ENCODE peak calls at places on chromosomes 6 and 20, in seven cellular contexts. K, N, D, Y, Z, X and L are unnamed samples.

GRCh38 chr20:4220352-4220751 is 205.0 kb upstream of the RNF24 start:
- DNase-seq in K (no peak), N (no peak), D (no peak), Y (no peak), Z (no peak), X (no peak), L (no peak)

GRCh38 chr6:158321960-158322359 is 9.7 kb downstream of the TULP4 start:
- DNase-seq in K (no peak), N (no peak), D (peak; percentile 89), Y (no peak), Z (no peak), X (no peak), L (no peak)

GRCh38 chr20:38601216-38602184 is at the start of gene ARHGAP40:
- DNase-seq in K (no peak), N (no peak), D (no peak), Y (peak; percentile 72), Z (no peak), X (no peak), L (no peak)

GRCh38 chr20:46273701-46274100 is 34.6 kb downstream of the CDH22 start:
- DNase-seq in K (no peak), N (no peak), D (no peak), Y (no peak), Z (no peak), X (no peak), L (no peak)

GRCh38 chr6:93496548-93496947 is 77.2 kb upstream of the EPHA7 start:
- DNase-seq in K (no peak), N (no peak), D (no peak), Y (no peak), Z (no peak), X (no peak), L (no peak)

GRCh38 chr20:6685181-6685582 is 82.3 kb upstream of the BMP2 start:
- DNase-seq in K (no peak), N (no peak), D (peak; percentile 76), Y (no peak), Z (no peak), X (no peak), L (no peak)

GRCh38 chr6:74969591-74970267 is 236.1 kb downstream of the COL12A1 start:
- DNase-seq in K (no peak), N (no peak), D (peak; percentile 80), Y (no peak), Z (no peak), X (no peak), L (no peak)

GRCh38 chr6:13573669-13574110 is 711 bp upstream of the SIRT5 start:
- DNase-seq in K (peak; percentile 81), N (peak; percentile 68), D (peak; percentile 48), Y (no peak), Z (peak; percentile 80), X (peak; percentile 53), L (peak; percentile 28)

GRCh38 chr6:11423072-11423471 is 114.5 kb upstream of the TMEM170B start:
- DNase-seq in K (no peak), N (no peak), D (no peak), Y (no peak), Z (no peak), X (no peak), L (no peak)

GRCh38 chr20:44041001-44041400 is 126.3 kb downstream of the TOX2 start:
- DNase-seq in K (peak; percentile 40), N (peak; percentile 8), D (no peak), Y (peak; percentile 39), Z (peak; percentile 34), X (no peak), L (no peak)

GRCh38 chr20:58716476-58717277 is 24.1 kb downstream of the NPEPL1 start:
- DNase-seq in K (peak; percentile 63), N (peak; percentile 61), D (no peak), Y (peak; percentile 46), Z (peak; percentile 48), X (no peak), L (peak; percentile 17)

GRCh38 chr6:170110201-170111140 is 180.4 kb downstream of the DLL1 start:
- DNase-seq in K (peak; percentile 67), N (peak; percentile 55), D (no peak), Y (peak; percentile 40), Z (no peak), X (no peak), L (peak; percentile 13)

GRCh38 chr6:35185302-35185681 is 28.5 kb upstream of the SCUBE3 start:
- DNase-seq in K (no peak), N (no peak), D (no peak), Y (no peak), Z (peak; percentile 53), X (peak; percentile 18), L (no peak)

GRCh38 chr6:162058281-162058875 is 669.2 kb downstream of the PRKN start:
- DNase-seq in K (no peak), N (no peak), D (no peak), Y (no peak), Z (no peak), X (no peak), L (no peak)

GRCh38 chr6:14474816-14475215 is 357.2 kb downstream of the CD83 start:
- DNase-seq in K (no peak), N (no peak), D (no peak), Y (no peak), Z (no peak), X (no peak), L (no peak)

GRCh38 chr6:70219943-70220613 is 82.8 kb downstream of the COL9A1 start:
- DNase-seq in K (no peak), N (no peak), D (no peak), Y (no peak), Z (no peak), X (no peak), L (no peak)

GRCh38 chr20:37755665-37756064 is 61.8 kb downstream of the CTNNBL1 start:
- DNase-seq in K (no peak), N (no peak), D (no peak), Y (no peak), Z (no peak), X (no peak), L (no peak)

GRCh38 chr6:112780498-112781096 is 433.5 kb downstream of the RFPL4B start:
- DNase-seq in K (no peak), N (peak; percentile 84), D (peak; percentile 87), Y (peak; percentile 75), Z (peak; percentile 87), X (peak; percentile 80), L (peak; percentile 68)

GRCh38 chr6:140849441-140849840 is 1283.3 kb upstream of the GJE1 start:
- DNase-seq in K (no peak), N (no peak), D (no peak), Y (no peak), Z (no peak), X (no peak), L (no peak)

GRCh38 chr20:63381781-63382431 is 20.8 kb upstream of the CHRNA4 start:
- DNase-seq in K (no peak), N (no peak), D (peak; percentile 18), Y (peak; percentile 93), Z (no peak), X (no peak), L (no peak)

GRCh38 chr6:85403331-85404015 is 46.4 kb upstream of the NT5E start:
- DNase-seq in K (no peak), N (no peak), D (peak; percentile 90), Y (no peak), Z (no peak), X (no peak), L (no peak)

DNA sequence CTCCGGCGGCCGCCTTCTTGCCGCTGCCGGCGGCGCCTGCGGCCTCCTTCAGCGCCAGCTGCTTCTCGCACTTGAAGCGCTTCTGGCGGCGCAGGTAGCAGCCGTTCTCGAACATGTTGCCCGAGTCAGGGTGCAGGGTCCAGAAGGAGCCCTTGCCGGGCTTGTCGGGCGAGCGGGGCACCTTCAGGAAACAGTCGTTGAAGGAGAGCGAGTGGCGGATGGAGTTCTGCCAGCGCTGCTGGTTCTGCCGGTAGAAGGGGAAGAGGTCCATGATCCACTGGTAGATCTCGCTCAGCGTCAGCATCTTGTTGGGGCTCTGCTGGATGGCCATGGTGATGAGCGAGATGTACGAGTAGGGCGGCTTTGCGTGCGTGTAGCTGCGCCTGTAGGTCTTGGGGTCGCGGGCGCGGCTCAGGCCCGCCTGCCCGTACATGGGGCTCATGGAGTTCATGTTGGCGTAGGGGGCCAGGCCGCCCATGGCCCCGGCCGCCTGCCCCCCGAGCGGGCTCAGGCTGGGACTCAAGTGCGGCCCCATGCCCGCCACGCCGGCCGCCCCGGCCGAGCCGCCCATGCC is 1.9 kb downstream of the FOXA2 start:
- DNase-seq in K (no peak), N (no peak), D (no peak), Y (peak; percentile 73), Z (no peak), X (no peak), L (no peak)
- H3K27me3 ChIP-seq in K (peaks cover 100% of the 10 kb centered on the region), N (peaks cover 95% of the 10 kb centered on the region), D (peaks cover 83% of the 10 kb centered on the region), Y (peaks cover 96% of the 10 kb centered on the region), Z (peaks cover 91% of the 10 kb centered on the region), X (peaks cover 21% of the 10 kb centered on the region), L (peaks cover 77% of the 10 kb centered on the region)

GRCh38 chr20:33728463-33728862 is 3.3 kb upstream of the ZNF341 start:
- DNase-seq in K (no peak), N (no peak), D (no peak), Y (no peak), Z (no peak), X (no peak), L (no peak)
- TF ChIP-seq POLR2A in K (no peak), N (no peak), D (no peak), Y (no peak), Z (no peak), X (no peak), L (no peak)

GRCh38 chr20:21396045-21396893 is 1.1 kb downstream of the NKX2-4 start:
- DNase-seq in K (no peak), N (no peak), D (peak; percentile 32), Y (peak; percentile 83), Z (no peak), X (peak; percentile 15), L (no peak)
- H3K27me3 ChIP-seq in K (peaks cover 99% of the 10 kb centered on the region), N (peaks cover 97% of the 10 kb centered on the region), D (peaks cover 68% of the 10 kb centered on the region), Y (peaks cover 56% of the 10 kb centered on the region), Z (peaks cover 94% of the 10 kb centered on the region), X (peaks cover 70% of the 10 kb centered on the region), L (peaks cover 11% of the 10 kb centered on the region)

DNA sequence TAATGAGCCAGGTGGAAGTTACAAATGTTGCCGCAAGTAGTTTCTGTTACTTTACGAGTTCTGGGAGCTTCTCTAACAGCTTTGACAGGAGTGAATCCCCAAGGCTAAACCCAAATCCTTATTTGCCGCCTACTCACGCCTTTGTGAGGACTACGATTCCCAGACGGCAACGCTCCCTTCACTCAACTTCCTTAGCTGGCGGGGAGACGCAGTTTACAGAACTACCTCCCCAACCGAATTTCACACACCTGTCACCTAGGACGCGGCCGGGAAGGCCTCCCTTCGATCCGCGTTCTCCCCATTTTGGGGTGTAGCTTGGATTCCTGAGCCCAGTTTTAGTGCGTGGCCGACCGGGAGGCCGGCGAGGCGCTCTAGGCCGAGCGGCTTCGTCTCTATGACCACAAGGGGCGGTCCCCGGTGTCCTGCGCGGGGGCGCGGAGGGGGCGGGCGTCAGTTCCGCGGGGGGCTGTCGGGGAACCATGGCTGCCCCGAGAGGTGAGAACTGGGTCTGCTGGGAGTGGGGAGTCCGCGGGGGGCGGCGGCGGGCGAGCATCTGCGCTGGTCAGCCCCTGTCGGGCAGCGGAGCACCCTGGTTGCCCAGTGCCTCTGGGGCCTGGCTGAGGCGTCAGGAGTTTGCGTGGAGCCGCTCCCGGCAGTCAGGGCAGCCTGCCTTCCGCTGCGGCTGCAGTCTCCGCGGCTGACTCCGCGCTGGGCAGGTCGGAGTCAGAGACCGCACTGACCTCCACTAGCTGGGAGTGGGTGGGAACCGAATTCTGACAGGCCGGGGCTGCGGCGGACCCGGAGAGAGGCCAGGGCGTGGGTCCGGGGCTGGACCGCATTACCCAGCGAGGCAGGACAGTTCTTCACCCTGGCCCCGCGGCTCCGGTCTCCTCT is at the start of gene SLC35A1:
- DNase-seq in K (peak; percentile 97), N (peak; percentile 91), D (peak; percentile 88), Y (peak; percentile 91), Z (peak; percentile 92), X (peak; percentile 87), L (peak; percentile 84)
- TF ChIP-seq POLR2A in K (peak; percentile 35), N (peak; percentile 60), D (peak; percentile 86), Y (no peak), Z (peak; percentile 53), X (no peak), L (peak; percentile 34)